ENCODE peak calls at places on chromosomes 12 and 14, in six cellular contexts. One of them, this sample, is unnamed.

GRCh38 chr14:31943861-31944255 is 133.2 kb upstream of the ARHGAP5 start:
- DNase-seq in lung: no peak
- DNase-seq in cardiac muscle cell: no peak
- DNase-seq in aorta: no peak
- DNase-seq in GM23338: no peak
- DNase-seq in esophagus muscularis mucosa: no peak
- DNase-seq in this sample: no peak

GRCh38 chr14:93975791-93976476 is 436 bp downstream of the ASB2 start:
- DNase-seq in GM23338: no peak
- DNase-seq in esophagus muscularis mucosa: no peak
- DNase-seq in lung: no peak
- DNase-seq in cardiac muscle cell: no peak
- DNase-seq in aorta: no peak
- DNase-seq in this sample: no peak

GRCh38 chr12:52251367-52252055 is 18.5 kb downstream of the KRT7 start:
- DNase-seq in GM23338: no peak
- DNase-seq in esophagus muscularis mucosa: no peak
- DNase-seq in cardiac muscle cell: no peak
- DNase-seq in aorta: peak
- DNase-seq in lung: no peak
- DNase-seq in this sample: no peak

GRCh38 chr14:50371546-50371945 is 25.1 kb downstream of the CDKL1 start:
- DNase-seq in cardiac muscle cell: no peak
- DNase-seq in aorta: no peak
- DNase-seq in GM23338: no peak
- DNase-seq in lung: no peak
- DNase-seq in esophagus muscularis mucosa: no peak
- DNase-seq in this sample: no peak

GRCh38 chr14:76887196-76887595 is 61.0 kb downstream of the LRRC74A start:
- DNase-seq in esophagus muscularis mucosa: no peak
- DNase-seq in aorta: no peak
- DNase-seq in lung: no peak
- DNase-seq in GM23338: no peak
- DNase-seq in cardiac muscle cell: no peak
- DNase-seq in this sample: no peak

GRCh38 chr12:53994268-53994690 is 5.7 kb upstream of the HOXC9 start:
- DNase-seq in cardiac muscle cell: no peak
- DNase-seq in esophagus muscularis mucosa: no peak
- DNase-seq in lung: no peak
- DNase-seq in GM23338: no peak
- DNase-seq in aorta: no peak
- DNase-seq in this sample: no peak

GRCh38 chr12:82730832-82731497 is 44.3 kb downstream of the TMTC2 start:
- DNase-seq in GM23338: no peak
- DNase-seq in lung: no peak
- DNase-seq in cardiac muscle cell: no peak
- DNase-seq in aorta: no peak
- DNase-seq in esophagus muscularis mucosa: no peak
- DNase-seq in this sample: no peak

GRCh38 chr14:77043177-77043983 is 14.9 kb upstream of the IRF2BPL start:
- DNase-seq in GM23338: no peak
- DNase-seq in cardiac muscle cell: peak
- DNase-seq in lung: no peak
- DNase-seq in esophagus muscularis mucosa: no peak
- DNase-seq in aorta: peak
- DNase-seq in this sample: no peak

GRCh38 chr12:19946549-19946948 is 421.8 kb upstream of the PDE3A start:
- DNase-seq in GM23338: no peak
- DNase-seq in aorta: no peak
- DNase-seq in esophagus muscularis mucosa: no peak
- DNase-seq in lung: no peak
- DNase-seq in cardiac muscle cell: no peak
- DNase-seq in this sample: no peak

GRCh38 chr14:50344116-50344775 is 32.1 kb downstream of the DMAC2L start:
- DNase-seq in lung: no peak
- DNase-seq in cardiac muscle cell: no peak
- DNase-seq in aorta: no peak
- DNase-seq in GM23338: no peak
- DNase-seq in esophagus muscularis mucosa: no peak
- DNase-seq in this sample: no peak

GRCh38 chr14:54344445-54344844 is 52.4 kb upstream of the CDKN3 start:
- DNase-seq in lung: no peak
- DNase-seq in GM23338: no peak
- DNase-seq in esophagus muscularis mucosa: no peak
- DNase-seq in cardiac muscle cell: no peak
- DNase-seq in aorta: no peak
- DNase-seq in this sample: no peak

GRCh38 chr14:67746927-67747326 is 45.2 kb downstream of the RDH12 start:
- DNase-seq in cardiac muscle cell: no peak
- DNase-seq in lung: no peak
- DNase-seq in aorta: no peak
- DNase-seq in GM23338: no peak
- DNase-seq in esophagus muscularis mucosa: no peak
- DNase-seq in this sample: no peak

GRCh38 chr12:132429932-132430643 is 59.9 kb upstream of the FBRSL1 start:
- DNase-seq in GM23338: peak
- DNase-seq in aorta: no peak
- DNase-seq in cardiac muscle cell: no peak
- DNase-seq in esophagus muscularis mucosa: no peak
- DNase-seq in lung: no peak
- DNase-seq in this sample: peak

GRCh38 chr12:49825360-49825970 is 2.7 kb downstream of the NCKAP5L start:
- DNase-seq in lung: no peak
- DNase-seq in aorta: no peak
- DNase-seq in esophagus muscularis mucosa: no peak
- DNase-seq in GM23338: peak
- DNase-seq in cardiac muscle cell: no peak
- DNase-seq in this sample: no peak

GRCh38 chr12:53591301-53592206 is 34.6 kb downstream of the ATF7 start:
- DNase-seq in lung: no peak
- DNase-seq in cardiac muscle cell: peak
- DNase-seq in GM23338: no peak
- DNase-seq in aorta: no peak
- DNase-seq in esophagus muscularis mucosa: no peak
- DNase-seq in this sample: no peak

GRCh38 chr12:108722992-108723766 is 8.1 kb downstream of the CORO1C start:
- DNase-seq in aorta: no peak
- DNase-seq in cardiac muscle cell: no peak
- DNase-seq in GM23338: no peak
- DNase-seq in lung: peak
- DNase-seq in esophagus muscularis mucosa: no peak
- DNase-seq in this sample: no peak

GRCh38 chr14:28742171-28742846 is 24.3 kb upstream of the FOXG1 start:
- DNase-seq in cardiac muscle cell: no peak
- DNase-seq in esophagus muscularis mucosa: no peak
- DNase-seq in lung: no peak
- DNase-seq in aorta: no peak
- DNase-seq in GM23338: no peak
- DNase-seq in this sample: no peak

GRCh38 chr12:57552692-57553321 is 3.0 kb downstream of the KIF5A start:
- DNase-seq in aorta: no peak
- DNase-seq in GM23338: no peak
- DNase-seq in esophagus muscularis mucosa: no peak
- DNase-seq in lung: no peak
- DNase-seq in cardiac muscle cell: peak
- DNase-seq in this sample: no peak

GRCh38 chr14:44995770-44996294 is 33.8 kb downstream of the TOGARAM1 start:
- DNase-seq in lung: no peak
- DNase-seq in esophagus muscularis mucosa: no peak
- DNase-seq in aorta: no peak
- DNase-seq in cardiac muscle cell: no peak
- DNase-seq in GM23338: no peak
- DNase-seq in this sample: no peak

GRCh38 chr12:111068281-111068680 is 147.9 kb upstream of the MYL2 start:
- DNase-seq in cardiac muscle cell: peak
- DNase-seq in lung: no peak
- DNase-seq in GM23338: no peak
- DNase-seq in aorta: no peak
- DNase-seq in esophagus muscularis mucosa: no peak
- DNase-seq in this sample: no peak

GRCh38 chr12:64678835-64679234 is 68.5 kb downstream of the RASSF3 start:
- DNase-seq in lung: no peak
- DNase-seq in GM23338: no peak
- DNase-seq in aorta: no peak
- DNase-seq in esophagus muscularis mucosa: no peak
- DNase-seq in cardiac muscle cell: no peak
- DNase-seq in this sample: no peak

GRCh38 chr14:105864651-105865265 is 338.4 kb downstream of the TMEM121 start:
- DNase-seq in GM23338: no peak
- DNase-seq in lung: no peak
- DNase-seq in esophagus muscularis mucosa: no peak
- DNase-seq in aorta: peak
- DNase-seq in cardiac muscle cell: no peak
- DNase-seq in this sample: no peak

GRCh38 chr14:92686763-92687427 is 61.5 kb downstream of the LGMN start:
- DNase-seq in aorta: peak
- DNase-seq in GM23338: peak
- DNase-seq in esophagus muscularis mucosa: no peak
- DNase-seq in lung: peak
- DNase-seq in cardiac muscle cell: peak
- DNase-seq in this sample: peak

GRCh38 chr12:7934560-7935463 is 1.2 kb downstream of the SLC2A3 start:
- DNase-seq in esophagus muscularis mucosa: no peak
- DNase-seq in GM23338: no peak
- DNase-seq in cardiac muscle cell: no peak
- DNase-seq in lung: no peak
- DNase-seq in aorta: no peak
- DNase-seq in this sample: no peak

DNA sequence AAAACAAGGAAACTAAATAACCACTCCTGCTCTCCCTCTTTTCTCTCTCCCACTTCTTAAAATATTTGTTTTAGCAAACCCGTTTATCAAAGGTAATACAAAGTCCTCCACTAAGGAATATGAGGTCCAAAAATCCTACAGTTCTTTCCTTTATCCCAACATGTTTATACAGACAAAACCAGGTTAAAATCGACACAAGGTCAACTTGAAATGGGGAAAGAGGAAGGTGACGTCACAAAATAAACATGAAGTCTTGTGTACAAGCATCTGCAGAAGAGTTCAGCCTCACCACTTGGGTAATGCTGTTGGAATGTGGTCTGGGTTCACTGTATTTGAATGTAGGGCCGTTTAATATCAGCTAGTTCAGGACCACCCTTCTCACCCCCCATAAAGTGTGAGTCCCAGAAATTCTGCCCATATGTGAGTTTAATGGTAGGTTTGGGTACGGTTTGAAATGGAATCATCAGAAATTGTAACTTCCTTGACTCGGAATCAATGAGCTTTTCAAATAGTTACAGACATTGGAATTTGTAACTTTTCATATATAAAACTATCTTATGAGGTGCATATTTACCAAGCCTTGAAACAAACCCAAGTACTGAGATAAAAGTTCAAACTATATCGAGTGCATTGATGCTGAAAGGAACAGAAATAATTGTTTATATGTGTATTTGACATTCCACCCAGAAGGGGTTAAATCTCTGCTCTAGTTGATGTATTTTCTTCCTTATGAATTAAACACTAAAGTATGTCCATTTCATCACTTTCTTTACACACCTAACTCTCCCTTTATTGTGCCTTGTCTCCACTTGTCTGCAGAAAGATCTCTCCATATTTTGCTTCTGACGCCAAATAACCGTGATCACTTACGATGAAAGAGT is 120.1 kb upstream of the SLC38A2 start:
- DNase-seq in esophagus muscularis mucosa: no peak
- DNase-seq in aorta: no peak
- DNase-seq in GM23338: no peak
- DNase-seq in cardiac muscle cell: no peak
- DNase-seq in lung: peak
- DNase-seq in this sample: no peak
- H3K27ac ChIP-seq in esophagus muscularis mucosa: no peak
- H3K27ac ChIP-seq in aorta: no peak
- H3K27ac ChIP-seq in GM23338: no peak
- H3K27ac ChIP-seq in cardiac muscle cell: peak
- H3K27ac ChIP-seq in lung: peak
- H3K27ac ChIP-seq in this sample: no peak

DNA sequence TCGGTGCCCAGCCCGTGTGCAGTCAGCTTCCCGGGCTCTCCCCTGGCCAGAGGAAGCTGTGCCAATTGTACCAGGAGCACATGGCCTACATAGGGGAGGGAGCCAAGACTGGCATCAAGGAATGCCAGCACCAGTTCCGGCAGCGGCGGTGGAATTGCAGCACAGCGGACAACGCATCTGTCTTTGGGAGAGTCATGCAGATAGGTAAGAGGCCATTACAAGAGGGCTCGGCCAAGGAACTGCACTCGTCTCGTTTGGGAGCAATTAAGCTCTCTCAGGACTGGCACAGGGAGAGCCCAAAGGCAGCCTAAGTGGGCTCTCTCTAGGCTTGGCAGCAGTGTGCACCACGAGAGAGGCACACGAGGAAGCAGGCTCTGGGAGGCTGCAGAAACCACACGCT is 3.7 kb downstream of the WNT5B start:
- DNase-seq in GM23338: no peak
- DNase-seq in aorta: peak
- DNase-seq in cardiac muscle cell: no peak
- DNase-seq in esophagus muscularis mucosa: no peak
- DNase-seq in lung: no peak
- DNase-seq in this sample: no peak
- H3K27ac ChIP-seq in GM23338: no peak
- H3K27ac ChIP-seq in aorta: no peak
- H3K27ac ChIP-seq in cardiac muscle cell: no peak
- H3K27ac ChIP-seq in esophagus muscularis mucosa: peak
- H3K27ac ChIP-seq in lung: no peak
- H3K27ac ChIP-seq in this sample: no peak

GRCh38 chr14:71399057-71399487 is 491.8 kb downstream of the PCNX1 start:
- DNase-seq in GM23338: no peak
- DNase-seq in aorta: no peak
- DNase-seq in esophagus muscularis mucosa: no peak
- DNase-seq in cardiac muscle cell: no peak
- DNase-seq in lung: no peak
- DNase-seq in this sample: no peak
- H3K27ac ChIP-seq in GM23338: no peak
- H3K27ac ChIP-seq in aorta: no peak
- H3K27ac ChIP-seq in esophagus muscularis mucosa: peak
- H3K27ac ChIP-seq in cardiac muscle cell: no peak
- H3K27ac ChIP-seq in lung: peak
- H3K27ac ChIP-seq in this sample: peak

GRCh38 chr14:99238234-99238633 is 33.8 kb downstream of the BCL11B start:
- DNase-seq in esophagus muscularis mucosa: no peak
- DNase-seq in lung: no peak
- DNase-seq in GM23338: no peak
- DNase-seq in cardiac muscle cell: no peak
- DNase-seq in aorta: no peak
- DNase-seq in this sample: no peak

GRCh38 chr14:99234982-99235491 is 37.0 kb downstream of the BCL11B start:
- DNase-seq in aorta: no peak
- DNase-seq in cardiac muscle cell: peak
- DNase-seq in lung: no peak
- DNase-seq in esophagus muscularis mucosa: no peak
- DNase-seq in GM23338: peak
- DNase-seq in this sample: peak

GRCh38 chr14:99235578-99235977 is 36.4 kb downstream of the BCL11B start:
- DNase-seq in GM23338: no peak
- DNase-seq in esophagus muscularis mucosa: no peak
- DNase-seq in cardiac muscle cell: no peak
- DNase-seq in lung: no peak
- DNase-seq in aorta: no peak
- DNase-seq in this sample: no peak

GRCh38 chr14:99237288-99237687 is 34.7 kb downstream of the BCL11B start:
- DNase-seq in cardiac muscle cell: no peak
- DNase-seq in lung: no peak
- DNase-seq in GM23338: no peak
- DNase-seq in esophagus muscularis mucosa: no peak
- DNase-seq in aorta: no peak
- DNase-seq in this sample: no peak

GRCh38 chr14:99236386-99237133 is 35.4 kb downstream of the BCL11B start:
- DNase-seq in cardiac muscle cell: no peak
- DNase-seq in lung: no peak
- DNase-seq in esophagus muscularis mucosa: no peak
- DNase-seq in GM23338: no peak
- DNase-seq in aorta: no peak
- DNase-seq in this sample: no peak
- H3K27ac ChIP-seq in cardiac muscle cell: no peak
- H3K27ac ChIP-seq in lung: no peak
- H3K27ac ChIP-seq in esophagus muscularis mucosa: no peak
- H3K27ac ChIP-seq in GM23338: peak
- H3K27ac ChIP-seq in aorta: no peak
- H3K27ac ChIP-seq in this sample: peak

This sample was measured in effector memory CD4-positive, alpha-beta T cell.